ENCODE peak calls at places on chromosomes 4 and X, in four cellular contexts. B is lower lobe of right lung, K is lung, X is osteoblast. R is an unnamed sample.

GRCh38 chr4:147236806-147237205 is 244.1 kb upstream of the EDNRA start:
- DNase-seq in X (peak), B (no peak), K (no peak), R (no peak)

GRCh38 chr4:86376850-86377249 is 17.0 kb upstream of the MAPK10 start:
- DNase-seq in K (no peak), B (no peak), X (no peak), R (no peak)

GRCh38 chr4:176287546-176287945 is 18.5 kb upstream of the ASB5 start:
- DNase-seq in K (no peak), X (no peak), B (no peak), R (no peak)

GRCh38 chrX:47481160-47481559 is 1.9 kb downstream of the ZNF41 start:
- DNase-seq in X (no peak), B (no peak), K (no peak), R (no peak)

GRCh38 chr4:1168291-1169031 is 3.9 kb downstream of the SPON2 start:
- DNase-seq in B (peak), X (peak), K (no peak), R (no peak)

GRCh38 chr4:125787707-125788106 is 473.0 kb downstream of the FAT4 start:
- DNase-seq in B (no peak), K (no peak), X (no peak), R (no peak)

GRCh38 chrX:151713859-151714258 is 2.0 kb upstream of the FATE1 start:
- DNase-seq in K (no peak), B (no peak), X (no peak), R (peak)

GRCh38 chrX:2848806-2849420 is 20.2 kb downstream of the GYG2 start:
- DNase-seq in K (no peak), B (no peak), X (peak), R (no peak)

GRCh38 chr4:94995684-94996394 is 238.1 kb downstream of the BMPR1B start:
- DNase-seq in X (no peak), B (no peak), K (no peak), R (peak)

GRCh38 chr4:121150486-121150885 is 13.6 kb downstream of the TNIP3 start:
- DNase-seq in B (no peak), X (no peak), K (no peak), R (no peak)

GRCh38 chr4:73815145-73815544 is 21.3 kb upstream of the CXCL6 start:
- DNase-seq in K (no peak), X (no peak), B (no peak), R (no peak)

GRCh38 chr4:43453058-43453457 is 560.5 kb downstream of the GRXCR1 start:
- DNase-seq in K (no peak), B (no peak), X (no peak), R (no peak)

GRCh38 chr4:8355864-8356565 is 84.5 kb downstream of the ACOX3 start:
- DNase-seq in X (peak), K (no peak), B (no peak), R (peak)

DNA sequence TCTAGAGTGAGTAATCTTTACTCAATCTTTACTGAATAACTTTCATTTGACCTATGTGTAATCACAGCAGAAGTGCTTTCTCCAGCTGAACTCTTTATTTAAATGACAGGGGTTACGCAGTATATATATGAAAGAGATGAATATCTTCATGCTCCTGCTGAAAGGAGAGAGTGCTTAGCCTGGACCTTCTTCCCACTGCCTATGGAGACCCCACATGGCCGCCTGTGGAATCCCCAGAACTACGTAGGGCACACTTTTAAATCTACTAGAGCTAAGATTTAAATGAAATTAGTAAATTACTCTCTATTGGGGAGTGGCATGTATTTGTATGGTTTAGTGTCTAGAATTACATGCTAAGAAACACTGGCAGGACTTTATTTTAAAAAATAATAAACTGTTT is 391.2 kb downstream of the ANKRD50 start:
- DNase-seq in B (no peak), K (no peak), X (no peak), R (no peak)
- TF ChIP-seq CTCF in B (no peak), K (no peak), X (no peak), R (no peak)

GRCh38 chrX:110417128-110417527 is 58.5 kb downstream of the RTL9 start:
- DNase-seq in X (no peak), B (no peak), K (no peak), R (no peak)

GRCh38 chrX:110418857-110419249 is 60.2 kb downstream of the RTL9 start:
- DNase-seq in X (no peak), B (no peak), K (no peak), R (no peak)

GRCh38 chrX:110415440-110416167 is 57.0 kb downstream of the RTL9 start:
- DNase-seq in X (no peak), K (no peak), B (no peak), R (no peak)

GRCh38 chrX:110420771-110421498 is 62.3 kb downstream of the RTL9 start:
- DNase-seq in B (no peak), K (no peak), X (no peak), R (no peak)

DNA sequence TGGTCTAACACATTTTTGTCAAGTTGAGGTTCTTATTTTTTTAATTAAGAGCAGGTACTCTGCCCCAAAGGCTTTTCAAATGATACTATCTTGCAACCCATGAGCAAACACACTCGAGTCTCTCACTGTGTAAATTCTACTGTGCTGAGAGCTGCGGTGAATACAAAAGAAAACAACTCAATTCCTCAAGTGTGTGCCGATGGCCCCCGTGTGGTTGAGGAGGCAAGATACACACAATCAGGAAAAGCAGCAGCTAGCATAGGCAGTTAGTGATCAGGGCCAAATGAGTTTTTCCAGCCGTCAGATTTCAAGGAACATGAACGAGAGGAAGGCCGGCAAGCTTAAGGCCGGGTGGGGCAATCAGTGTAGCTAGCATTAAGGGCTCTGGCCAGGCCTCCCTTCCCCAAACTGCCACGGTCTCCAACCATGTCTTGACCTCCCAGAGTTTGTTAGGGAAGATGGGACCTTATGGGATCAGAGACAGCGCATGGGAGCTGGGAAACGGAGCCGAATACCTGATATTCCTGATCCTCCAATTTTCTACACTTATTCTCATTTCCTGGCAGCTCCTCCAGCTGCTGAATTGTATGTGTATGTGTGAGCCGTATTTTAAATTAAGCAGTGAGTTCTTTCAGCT is 59.7 kb downstream of the RTL9 start:
- DNase-seq in B (peak), X (no peak), K (peak), R (peak)
- H3K4me3 ChIP-seq in B (no peak), X (no peak), K (no peak), R (no peak)

GRCh38 chrX:145099204-145099603 is 148.1 kb upstream of the SPANXN1 start:
- DNase-seq in B (no peak), X (no peak), K (no peak), R (no peak)
- H3K27ac ChIP-seq in B (no peak), X (no peak), K (no peak), R (no peak)

DNA sequence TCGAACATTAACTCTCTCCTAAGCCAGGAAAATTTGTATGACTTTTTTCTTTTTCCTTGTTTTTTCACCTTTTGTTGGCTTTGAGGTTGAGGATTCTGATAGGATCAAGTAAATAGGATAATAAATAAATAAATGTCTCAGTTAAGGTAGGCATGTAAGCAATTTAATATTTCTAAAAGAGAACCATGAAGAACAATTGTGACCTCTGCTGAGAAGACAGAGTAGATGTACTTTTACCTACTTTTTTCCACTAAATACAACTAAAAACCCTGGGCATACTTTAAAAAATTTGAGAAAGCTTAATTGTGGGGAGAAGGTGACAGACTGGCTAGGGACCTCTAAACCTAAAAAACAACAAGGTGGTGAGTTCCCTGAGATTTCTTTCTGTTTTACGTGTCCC is 31.6 kb upstream of the CLNK start:
- DNase-seq in K (no peak), X (no peak), B (no peak), R (no peak)
- TF ChIP-seq CTCF in K (no peak), X (peak), B (no peak), R (no peak)

GRCh38 chrX:102950908-102951866 is 14.1 kb downstream of the RAB40AL start:
- DNase-seq in K (peak), B (no peak), X (peak), R (peak)
- H3K4me3 ChIP-seq in K (no peak), B (peak), X (peak), R (no peak)

GRCh38 chr4:185269286-185269685 is 59.9 kb downstream of the SNX25 start:
- DNase-seq in X (no peak), K (no peak), B (no peak), R (no peak)
- H3K27ac ChIP-seq in X (no peak), K (no peak), B (no peak), R (no peak)

GRCh38 chr4:172543249-172543648 is 625.4 kb upstream of the GALNT7 start:
- DNase-seq in X (no peak), K (no peak), B (no peak), R (no peak)
- TF ChIP-seq CTCF in X (no peak), K (no peak), B (no peak), R (no peak)